ENCODE peak calls at places on chromosomes 4 and X, in seven cellular contexts. One of them, this sample, is unnamed.

GRCh38 chr4:4358093-4358840 is 28.6 kb upstream of the NSG1 start:
- DNase-seq in BJ: no peak
- DNase-seq in fibroblast of pulmonary artery: no peak
- DNase-seq in SK-N-SH: no peak
- DNase-seq in GM06990: no peak
- DNase-seq in A549: no peak
- DNase-seq in NB4: no peak
- DNase-seq in this sample: peak

GRCh38 chr4:57501715-57502114 is 391.5 kb upstream of the IGFBP7 start:
- DNase-seq in fibroblast of pulmonary artery: peak
- DNase-seq in NB4: no peak
- DNase-seq in A549: peak
- DNase-seq in GM06990: no peak
- DNase-seq in SK-N-SH: no peak
- DNase-seq in BJ: no peak
- DNase-seq in this sample: peak

GRCh38 chrX:109732319-109732779 is 708 bp downstream of the ACSL4 start:
- DNase-seq in GM06990: peak
- DNase-seq in BJ: no peak
- DNase-seq in SK-N-SH: peak
- DNase-seq in A549: peak
- DNase-seq in fibroblast of pulmonary artery: peak
- DNase-seq in NB4: peak
- DNase-seq in this sample: no peak

GRCh38 chrX:154436597-154437397 is at the start of gene GDI1:
- DNase-seq in A549: peak
- DNase-seq in SK-N-SH: peak
- DNase-seq in NB4: peak
- DNase-seq in BJ: no peak
- DNase-seq in GM06990: peak
- DNase-seq in fibroblast of pulmonary artery: peak
- DNase-seq in this sample: peak

GRCh38 chrX:54788446-54788845 is 9.6 kb downstream of the ITIH6 start:
- DNase-seq in A549: no peak
- DNase-seq in fibroblast of pulmonary artery: no peak
- DNase-seq in NB4: no peak
- DNase-seq in GM06990: no peak
- DNase-seq in SK-N-SH: no peak
- DNase-seq in BJ: no peak
- DNase-seq in this sample: no peak

GRCh38 chr4:179867300-179867878 is 2375.8 kb upstream of the TENM3 start:
- DNase-seq in fibroblast of pulmonary artery: no peak
- DNase-seq in A549: peak
- DNase-seq in GM06990: peak
- DNase-seq in NB4: peak
- DNase-seq in SK-N-SH: peak
- DNase-seq in BJ: no peak
- DNase-seq in this sample: peak

GRCh38 chr4:129129143-129129542 is 33.2 kb downstream of the C4orf33 start:
- DNase-seq in SK-N-SH: no peak
- DNase-seq in GM06990: no peak
- DNase-seq in fibroblast of pulmonary artery: no peak
- DNase-seq in NB4: no peak
- DNase-seq in A549: no peak
- DNase-seq in BJ: no peak
- DNase-seq in this sample: no peak

GRCh38 chr4:99816611-99817309 is at the start of gene DAPP1:
- DNase-seq in SK-N-SH: no peak
- DNase-seq in GM06990: peak
- DNase-seq in NB4: peak
- DNase-seq in BJ: no peak
- DNase-seq in fibroblast of pulmonary artery: no peak
- DNase-seq in A549: no peak
- DNase-seq in this sample: no peak

GRCh38 chrX:15721911-15722310 is 16.2 kb upstream of the CA5B start:
- DNase-seq in fibroblast of pulmonary artery: no peak
- DNase-seq in SK-N-SH: no peak
- DNase-seq in BJ: no peak
- DNase-seq in GM06990: no peak
- DNase-seq in NB4: no peak
- DNase-seq in A549: no peak
- DNase-seq in this sample: no peak

GRCh38 chr4:1784789-1785591 is 8.1 kb upstream of the FGFR3 start:
- DNase-seq in GM06990: no peak
- DNase-seq in A549: no peak
- DNase-seq in SK-N-SH: peak
- DNase-seq in NB4: no peak
- DNase-seq in BJ: no peak
- DNase-seq in fibroblast of pulmonary artery: no peak
- DNase-seq in this sample: no peak

GRCh38 chr4:112515278-112516075 is 503 bp downstream of the NEUROG2 start:
- DNase-seq in SK-N-SH: peak
- DNase-seq in NB4: peak
- DNase-seq in A549: no peak
- DNase-seq in GM06990: peak
- DNase-seq in fibroblast of pulmonary artery: peak
- DNase-seq in BJ: no peak
- DNase-seq in this sample: peak

GRCh38 chr4:21882050-21882839 is 66.3 kb downstream of the KCNIP4 start:
- DNase-seq in GM06990: no peak
- DNase-seq in A549: no peak
- DNase-seq in SK-N-SH: no peak
- DNase-seq in NB4: no peak
- DNase-seq in BJ: no peak
- DNase-seq in fibroblast of pulmonary artery: no peak
- DNase-seq in this sample: no peak

GRCh38 chrX:68648960-68649359 is 1.5 kb downstream of the STARD8 start:
- DNase-seq in fibroblast of pulmonary artery: peak
- DNase-seq in SK-N-SH: no peak
- DNase-seq in GM06990: no peak
- DNase-seq in A549: no peak
- DNase-seq in NB4: no peak
- DNase-seq in BJ: no peak
- DNase-seq in this sample: peak

GRCh38 chr4:66653937-66654336 is 891.4 kb downstream of the CENPC start:
- DNase-seq in GM06990: no peak
- DNase-seq in fibroblast of pulmonary artery: peak
- DNase-seq in NB4: no peak
- DNase-seq in BJ: no peak
- DNase-seq in A549: no peak
- DNase-seq in SK-N-SH: no peak
- DNase-seq in this sample: no peak

GRCh38 chr4:167883271-167883670 is 209.1 kb upstream of the ANXA10 start:
- DNase-seq in GM06990: no peak
- DNase-seq in NB4: no peak
- DNase-seq in BJ: no peak
- DNase-seq in SK-N-SH: no peak
- DNase-seq in fibroblast of pulmonary artery: no peak
- DNase-seq in A549: no peak
- DNase-seq in this sample: no peak

GRCh38 chr4:120683902-120684540 is 238.5 kb downstream of the PRDM5 start:
- DNase-seq in A549: no peak
- DNase-seq in NB4: no peak
- DNase-seq in BJ: no peak
- DNase-seq in GM06990: no peak
- DNase-seq in fibroblast of pulmonary artery: no peak
- DNase-seq in SK-N-SH: no peak
- DNase-seq in this sample: no peak

GRCh38 chr4:105273230-105273629 is 126.6 kb downstream of the TET2 start:
- DNase-seq in SK-N-SH: no peak
- DNase-seq in A549: no peak
- DNase-seq in GM06990: no peak
- DNase-seq in BJ: no peak
- DNase-seq in fibroblast of pulmonary artery: no peak
- DNase-seq in NB4: no peak
- DNase-seq in this sample: no peak

GRCh38 chr4:72846280-72847111 is 223.0 kb downstream of the COX18 start:
- DNase-seq in BJ: no peak
- DNase-seq in SK-N-SH: no peak
- DNase-seq in GM06990: peak
- DNase-seq in NB4: peak
- DNase-seq in A549: no peak
- DNase-seq in fibroblast of pulmonary artery: peak
- DNase-seq in this sample: no peak

GRCh38 chr4:121140712-121141111 is 23.4 kb downstream of the TNIP3 start:
- DNase-seq in GM06990: no peak
- DNase-seq in fibroblast of pulmonary artery: peak
- DNase-seq in NB4: no peak
- DNase-seq in SK-N-SH: no peak
- DNase-seq in BJ: peak
- DNase-seq in A549: no peak
- DNase-seq in this sample: no peak

GRCh38 chr4:110567266-110567665 is 55.6 kb downstream of the PITX2 start:
- DNase-seq in SK-N-SH: no peak
- DNase-seq in fibroblast of pulmonary artery: no peak
- DNase-seq in NB4: no peak
- DNase-seq in A549: no peak
- DNase-seq in BJ: no peak
- DNase-seq in GM06990: no peak
- DNase-seq in this sample: no peak

GRCh38 chrX:140505421-140506337 is 810 bp upstream of the SOX3 start:
- DNase-seq in SK-N-SH: peak
- DNase-seq in fibroblast of pulmonary artery: no peak
- DNase-seq in A549: no peak
- DNase-seq in GM06990: no peak
- DNase-seq in BJ: no peak
- DNase-seq in NB4: no peak
- DNase-seq in this sample: peak
- H3K4me3 ChIP-seq in SK-N-SH: no peak
- H3K4me3 ChIP-seq in fibroblast of pulmonary artery: no peak
- H3K4me3 ChIP-seq in A549: peak
- H3K4me3 ChIP-seq in GM06990: no peak
- H3K4me3 ChIP-seq in BJ: no peak
- H3K4me3 ChIP-seq in NB4: no peak
- H3K4me3 ChIP-seq in this sample: peak

GRCh38 chrX:144717682-144718081 is 529.6 kb upstream of the SPANXN1 start:
- DNase-seq in SK-N-SH: no peak
- DNase-seq in BJ: no peak
- DNase-seq in GM06990: no peak
- DNase-seq in A549: no peak
- DNase-seq in NB4: no peak
- DNase-seq in fibroblast of pulmonary artery: no peak
- DNase-seq in this sample: no peak

GRCh38 chrX:144715356-144715755 is 531.9 kb upstream of the SPANXN1 start:
- DNase-seq in GM06990: no peak
- DNase-seq in fibroblast of pulmonary artery: peak
- DNase-seq in NB4: no peak
- DNase-seq in A549: no peak
- DNase-seq in BJ: no peak
- DNase-seq in SK-N-SH: no peak
- DNase-seq in this sample: no peak

DNA sequence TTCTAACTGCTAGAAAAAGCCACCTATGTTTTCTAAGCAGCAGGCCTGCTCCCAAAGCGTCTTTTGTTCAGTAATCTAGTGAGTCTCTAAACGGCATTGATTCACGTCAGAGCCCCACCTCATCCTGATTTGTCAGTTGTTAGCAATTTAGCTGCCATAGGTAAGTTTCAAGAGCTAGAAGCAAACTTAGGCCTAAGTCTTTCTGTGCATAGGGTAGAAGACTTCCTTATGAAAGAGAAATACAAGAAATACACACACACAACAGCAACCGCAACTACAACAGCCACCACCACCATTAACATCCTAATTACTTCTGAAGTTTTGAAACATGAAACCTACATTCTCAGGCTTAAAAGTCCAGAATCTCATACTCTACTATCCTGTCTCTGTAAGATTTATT is 531.1 kb upstream of the SPANXN1 start:
- DNase-seq in NB4: no peak
- DNase-seq in GM06990: no peak
- DNase-seq in SK-N-SH: no peak
- DNase-seq in fibroblast of pulmonary artery: no peak
- DNase-seq in A549: no peak
- DNase-seq in BJ: no peak
- DNase-seq in this sample: no peak
- H3K4me3 ChIP-seq in NB4: no peak
- H3K4me3 ChIP-seq in GM06990: no peak
- H3K4me3 ChIP-seq in SK-N-SH: no peak
- H3K4me3 ChIP-seq in fibroblast of pulmonary artery: no peak
- H3K4me3 ChIP-seq in A549: no peak
- H3K4me3 ChIP-seq in BJ: no peak
- H3K4me3 ChIP-seq in this sample: no peak

DNA sequence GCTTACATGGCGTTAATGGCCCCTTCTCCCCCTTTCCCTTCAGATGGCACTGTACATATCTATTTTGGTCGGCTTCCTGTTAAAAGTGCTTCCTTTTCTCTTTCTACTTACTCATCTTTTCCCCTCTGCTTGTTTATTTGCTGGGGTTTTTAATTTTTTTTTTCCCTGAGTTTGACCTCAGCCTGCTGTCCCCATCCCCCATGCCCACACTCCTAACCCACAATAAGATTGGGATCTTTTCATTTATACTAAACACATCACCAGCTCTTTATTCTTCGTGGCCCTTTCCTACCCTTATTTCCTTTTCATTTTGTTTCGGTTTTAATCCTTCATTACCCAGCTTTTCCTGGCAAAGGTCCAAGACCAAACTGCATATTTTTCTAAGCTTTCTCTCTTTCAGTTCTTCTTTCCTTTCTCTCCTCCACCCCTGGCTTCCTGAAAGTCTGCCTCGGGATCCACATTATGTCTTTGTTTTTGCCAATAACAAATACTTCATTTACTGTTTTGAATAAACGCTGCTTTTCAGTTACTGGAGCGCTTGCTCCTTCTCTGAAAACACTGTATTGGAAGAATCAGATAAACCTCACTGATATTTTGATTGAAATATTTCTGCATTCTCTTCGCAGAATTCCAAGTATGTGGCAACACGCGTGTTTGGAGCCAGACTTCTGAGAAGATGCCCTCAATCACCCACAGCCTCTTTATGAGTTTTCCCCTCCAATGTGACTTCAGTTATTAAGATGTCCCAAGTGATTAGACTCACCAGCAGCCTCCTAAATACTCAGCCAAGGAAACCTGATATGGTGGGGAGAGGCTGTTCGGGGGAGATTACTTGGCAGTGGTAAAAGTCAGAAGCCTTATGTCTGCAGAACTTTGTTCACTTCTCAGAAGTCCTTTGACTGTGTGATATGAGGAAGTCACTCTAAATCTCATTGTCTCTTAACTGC is 151.8 kb upstream of the USP9X start:
- DNase-seq in fibroblast of pulmonary artery: peak
- DNase-seq in A549: no peak
- DNase-seq in GM06990: no peak
- DNase-seq in BJ: peak
- DNase-seq in NB4: peak
- DNase-seq in SK-N-SH: peak
- DNase-seq in this sample: peak
- H3K4me3 ChIP-seq in fibroblast of pulmonary artery: peak
- H3K4me3 ChIP-seq in A549: peak
- H3K4me3 ChIP-seq in GM06990: no peak
- H3K4me3 ChIP-seq in BJ: peak
- H3K4me3 ChIP-seq in NB4: no peak
- H3K4me3 ChIP-seq in SK-N-SH: peak
- H3K4me3 ChIP-seq in this sample: no peak

DNA sequence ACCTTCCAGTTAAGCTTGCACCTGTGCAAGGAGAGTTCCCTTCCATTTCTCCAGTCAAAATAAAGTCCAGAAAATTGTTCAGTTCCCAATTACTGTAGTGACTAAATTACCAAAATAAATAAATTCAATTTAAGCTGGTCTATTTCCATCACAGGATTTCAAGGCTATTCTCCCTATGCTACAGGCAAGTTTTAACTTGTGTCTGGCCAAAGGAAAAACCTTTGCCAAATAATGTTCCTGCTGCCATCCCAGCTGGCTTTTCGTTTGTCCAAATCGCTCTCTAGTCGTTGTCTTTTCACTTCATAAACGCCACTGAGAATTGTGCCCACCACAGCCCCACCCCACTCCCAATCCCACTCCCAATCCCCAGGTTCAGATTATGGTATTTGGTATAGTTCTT is 2.4 kb downstream of the KCTD8 start:
- DNase-seq in NB4: no peak
- DNase-seq in BJ: no peak
- DNase-seq in SK-N-SH: no peak
- DNase-seq in fibroblast of pulmonary artery: no peak
- DNase-seq in A549: no peak
- DNase-seq in GM06990: no peak
- DNase-seq in this sample: no peak
- H3K4me3 ChIP-seq in NB4: no peak
- H3K4me3 ChIP-seq in BJ: no peak
- H3K4me3 ChIP-seq in SK-N-SH: no peak
- H3K4me3 ChIP-seq in fibroblast of pulmonary artery: peak
- H3K4me3 ChIP-seq in A549: no peak
- H3K4me3 ChIP-seq in GM06990: no peak
- H3K4me3 ChIP-seq in this sample: peak

This sample was measured in H7.